ENCODE peak calls at places on chromosome 4, in ten cellular contexts. B is ovary, G is upper lobe of left lung, C is GM12878, X is transverse colon, Z is A549, T is SK-N-SH, Q is suprapubic skin, D is tibial nerve, K is stomach. I is an unnamed sample.

GRCh38 chr4:56342746-56343145 is 44.5 kb downstream of the AASDH start:
- DNase-seq in B (no peak), G (no peak), C (no peak), X (no peak), Z (no peak), T (no peak), Q (no peak), D (no peak), K (no peak), I (no peak)

GRCh38 chr4:3765271-3766206 is 646 bp upstream of the ADRA2C start:
- DNase-seq in B (no peak), G (peak), C (no peak), X (no peak), Z (peak), T (peak), Q (no peak), D (no peak), K (peak), I (no peak)

GRCh38 chr4:150699599-150699998 is 117.6 kb downstream of the MAB21L2 start:
- DNase-seq in B (no peak), G (no peak), C (no peak), X (no peak), Z (no peak), T (no peak), Q (no peak), D (no peak), K (no peak), I (no peak)

GRCh38 chr4:52864816-52865215 is 2.7 kb downstream of the RASL11B start:
- DNase-seq in B (no peak), G (no peak), C (no peak), X (no peak), Z (no peak), T (peak), Q (no peak), D (no peak), K (peak), I (no peak)

GRCh38 chr4:135120190-135120589 is 918.6 kb upstream of the PABPC4L start:
- DNase-seq in B (no peak), G (no peak), C (no peak), X (no peak), Z (no peak), T (no peak), Q (no peak), D (no peak), K (no peak), I (no peak)

GRCh38 chr4:20137176-20137575 is 114.5 kb upstream of the SLIT2 start:
- DNase-seq in B (no peak), G (no peak), C (no peak), X (no peak), Z (no peak), T (no peak), Q (no peak), D (no peak), K (no peak), I (no peak)

GRCh38 chr4:46886711-46887110 is 22.3 kb downstream of the COX7B2 start:
- DNase-seq in B (no peak), G (no peak), C (no peak), X (no peak), Z (peak), T (no peak), Q (no peak), D (no peak), K (no peak), I (no peak)

GRCh38 chr4:89411539-89411938 is 103.9 kb upstream of the GPRIN3 start:
- DNase-seq in B (no peak), G (no peak), C (no peak), X (no peak), Z (no peak), T (no peak), Q (no peak), D (no peak), K (no peak), I (no peak)

DNA sequence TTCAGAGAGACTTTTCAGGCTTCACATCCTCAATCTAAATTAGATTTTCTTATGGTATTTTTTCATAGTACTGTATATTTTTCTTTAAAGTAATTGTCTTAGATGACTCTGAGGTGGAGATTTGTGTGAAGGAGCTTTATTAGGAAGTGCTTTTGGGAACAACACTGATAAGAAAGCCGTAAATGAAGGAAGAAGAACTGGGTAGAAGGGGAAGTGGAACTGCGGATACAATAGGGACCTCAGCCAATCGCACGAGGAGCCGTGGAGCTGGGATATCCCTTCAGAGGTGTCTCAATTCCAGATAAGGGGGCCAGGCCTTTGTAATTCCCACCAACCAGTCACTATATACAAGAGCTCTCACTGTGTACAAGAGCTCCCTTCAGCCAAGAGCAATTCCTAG is 8.1 kb downstream of the C4orf17 start:
- DNase-seq in B (no peak), G (no peak), C (no peak), X (no peak), Z (no peak), T (no peak), Q (no peak), D (no peak), K (no peak), I (no peak)
- H3K27ac ChIP-seq in B (no peak), G (no peak), C (no peak), X (no peak), Z (no peak), T (no peak), Q (no peak), D (no peak), K (no peak), I (no peak)

DNA sequence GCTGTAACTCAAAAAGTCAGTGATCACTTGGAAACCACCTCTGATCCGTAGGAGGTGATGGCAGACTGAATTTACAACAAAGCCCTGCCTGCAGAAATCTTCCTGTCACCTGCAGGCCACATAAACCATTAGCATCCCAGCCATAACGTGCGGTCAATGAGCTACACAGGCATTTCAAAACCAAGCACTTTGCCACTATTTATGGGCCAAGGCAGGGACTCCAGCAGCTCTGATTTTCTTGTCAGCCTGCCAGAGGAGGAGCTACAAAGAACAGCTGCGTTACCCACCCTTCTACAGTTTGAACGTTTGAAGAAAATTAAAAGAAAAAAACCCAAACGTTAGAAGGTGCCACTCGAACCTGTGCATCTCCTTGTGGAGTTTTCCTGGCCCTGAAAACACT is 228.2 kb upstream of the PPARGC1A start:
- DNase-seq in B (no peak), G (no peak), C (no peak), X (no peak), Z (no peak), T (no peak), Q (no peak), D (no peak), K (no peak), I (no peak)
- TF ChIP-seq EP300 in B (no peak), G (no peak), C (no peak), X (no peak), Z (no peak), T (no peak), Q (no peak), D (no peak), K (no peak), I (no peak)

GRCh38 chr4:88010921-88011320 is 3.5 kb downstream of the PKD2 start:
- DNase-seq in B (no peak), G (no peak), C (no peak), X (no peak), Z (no peak), T (no peak), Q (no peak), D (no peak), K (no peak), I (no peak)
- H3K27ac ChIP-seq in B (no peak), G (peak), C (peak), X (peak), Z (no peak), T (peak), Q (no peak), D (no peak), K (peak), I (peak)

GRCh38 chr4:21451032-21451431 is 497.5 kb downstream of the KCNIP4 start:
- DNase-seq in B (no peak), G (no peak), C (no peak), X (no peak), Z (no peak), T (no peak), Q (no peak), D (no peak), K (no peak), I (no peak)

GRCh38 chr4:21452931-21453330 is 495.6 kb downstream of the KCNIP4 start:
- DNase-seq in B (no peak), G (no peak), C (no peak), X (no peak), Z (no peak), T (no peak), Q (no peak), D (no peak), K (no peak), I (no peak)

GRCh38 chr4:21450331-21450730 is 498.2 kb downstream of the KCNIP4 start:
- DNase-seq in B (no peak), G (no peak), C (no peak), X (no peak), Z (no peak), T (no peak), Q (no peak), D (no peak), K (no peak), I (no peak)

DNA sequence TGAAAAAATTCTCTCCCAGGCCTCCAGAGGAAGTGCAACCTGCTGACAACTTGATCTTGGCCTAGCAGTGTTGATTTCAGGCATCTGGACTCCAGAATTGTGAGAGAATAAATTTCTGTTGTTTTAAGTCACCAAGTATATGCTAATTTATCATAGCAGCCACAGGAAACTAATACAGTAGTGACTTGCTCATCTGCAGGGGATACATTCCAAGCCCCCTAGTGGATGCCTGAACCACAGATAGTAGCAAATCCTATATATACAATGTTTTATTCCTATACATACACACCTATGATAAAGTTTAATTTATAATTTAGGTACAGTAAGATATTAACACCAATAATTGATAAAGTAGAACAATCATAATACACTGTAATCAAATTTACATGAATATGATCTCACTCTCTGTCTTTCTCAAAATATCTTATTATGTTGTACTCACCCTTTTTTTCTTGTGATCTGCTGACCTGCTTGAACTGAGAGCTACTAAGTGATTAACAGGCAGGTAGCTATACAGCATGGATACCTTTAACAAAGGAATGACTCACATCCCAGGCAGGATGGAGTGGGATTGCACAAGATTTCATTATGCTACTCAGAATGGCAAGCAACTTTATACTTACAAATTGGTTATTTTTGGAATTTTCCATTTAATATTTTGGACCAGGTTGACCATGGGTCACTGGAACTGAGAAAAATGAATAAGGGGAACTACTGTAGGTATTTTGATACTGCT is 501.1 kb downstream of the KCNIP4 start:
- DNase-seq in B (no peak), G (no peak), C (no peak), X (no peak), Z (no peak), T (no peak), Q (no peak), D (no peak), K (no peak), I (no peak)
- TF ChIP-seq EP300 in B (no peak), G (no peak), C (no peak), X (no peak), Z (no peak), T (no peak), Q (no peak), D (no peak), K (no peak), I (no peak)

I was measured in esophagus muscularis mucosa.